ENCODE peak calls at places on chromosomes 5 and 9, in seven cellular contexts. S is stomach, J is A549, B is heart left ventricle, E is ascending aorta, H is MG63, Q is uterus. X is an unnamed sample. For H3K9me3, the result is how much of the 10 kb centered on the place peaks cover.

GRCh38 chr5:151058891-151059611 is 21.8 kb downstream of the TNIP1 start:
- DNase-seq in E (no peak), B (no peak), H (no peak), J (no peak), Q (no peak), S (no peak), X (no peak)

GRCh38 chr9:111621895-111622480 is 9.1 kb upstream of the DNAJC25 start:
- DNase-seq in S (peak), B (no peak), J (peak), Q (peak), E (no peak), H (peak), X (no peak)

GRCh38 chr9:16461231-16461840 is 409.1 kb downstream of the BNC2 start:
- DNase-seq in J (no peak), S (no peak), H (no peak), E (no peak), Q (no peak), B (no peak), X (no peak)

GRCh38 chr9:31615964-31616363 is 768.5 kb upstream of the ACO1 start:
- DNase-seq in S (no peak), H (no peak), Q (no peak), B (no peak), J (no peak), E (no peak), X (no peak)

GRCh38 chr5:37837101-37838032 is 2.5 kb downstream of the GDNF start:
- DNase-seq in Q (peak), S (peak), H (peak), J (peak), E (no peak), B (peak), X (no peak)

GRCh38 chr5:50874277-50874984 is 208.0 kb downstream of the PARP8 start:
- DNase-seq in B (no peak), H (no peak), E (no peak), Q (no peak), S (no peak), J (no peak), X (no peak)

GRCh38 chr9:85973238-85973637 is 32.3 kb downstream of the NAA35 start:
- DNase-seq in H (no peak), J (no peak), Q (no peak), S (no peak), E (no peak), B (no peak), X (no peak)

GRCh38 chr5:20367178-20367577 is 379.2 kb upstream of the CDH18 start:
- DNase-seq in Q (no peak), J (no peak), S (peak), H (no peak), E (no peak), B (no peak), X (no peak)

GRCh38 chr5:136108131-136108739 is 24.4 kb upstream of the SMAD5 start:
- DNase-seq in Q (no peak), E (no peak), S (no peak), H (no peak), J (no peak), B (no peak), X (no peak)

GRCh38 chr9:117927354-117927753 is 223.2 kb downstream of the TLR4 start:
- DNase-seq in Q (no peak), E (no peak), S (no peak), H (no peak), B (no peak), J (no peak), X (no peak)

GRCh38 chr5:140240987-140241706 is 61.8 kb downstream of the PFDN1 start:
- DNase-seq in B (peak), S (peak), E (peak), J (peak), Q (peak), H (peak), X (no peak)

GRCh38 chr5:8700222-8700621 is 831.3 kb downstream of the MTRR start:
- DNase-seq in H (no peak), Q (no peak), J (no peak), B (no peak), S (no peak), E (no peak), X (no peak)

GRCh38 chr5:152456815-152457443 is 51.9 kb upstream of the NMUR2 start:
- DNase-seq in J (no peak), H (no peak), E (no peak), B (no peak), Q (no peak), S (no peak), X (no peak)

GRCh38 chr9:109990541-109990940 is 210.5 kb downstream of the PALM2AKAP2 start:
- DNase-seq in J (no peak), S (no peak), E (no peak), Q (no peak), H (no peak), B (no peak), X (no peak)

GRCh38 chr9:116027951-116028350 is 125.6 kb upstream of the PAPPA start:
- DNase-seq in H (no peak), Q (no peak), J (no peak), B (no peak), S (no peak), E (no peak), X (no peak)

GRCh38 chr5:45694255-45694834 is 1.8 kb downstream of the HCN1 start:
- DNase-seq in J (no peak), E (no peak), B (no peak), H (no peak), S (no peak), Q (no peak), X (no peak)

GRCh38 chr9:4640027-4640426 is 22.1 kb upstream of the PLPP6 start:
- DNase-seq in S (peak), H (no peak), Q (no peak), E (no peak), J (no peak), B (no peak), X (peak)

GRCh38 chr5:10352404-10353240 is 873 bp upstream of the MARCHF6 start:
- DNase-seq in Q (no peak), B (no peak), E (no peak), S (no peak), J (no peak), H (no peak), X (no peak)

GRCh38 chr9:77946969-77947368 is 84.6 kb downstream of the GNAQ start:
- DNase-seq in B (peak), E (no peak), Q (no peak), S (peak), H (peak), J (no peak), X (no peak)

GRCh38 chr9:26170224-26170623 is 492.0 kb upstream of the TUSC1 start:
- DNase-seq in E (no peak), J (no peak), S (no peak), H (no peak), B (no peak), Q (no peak), X (no peak)

GRCh38 chr9:86099695-86100364 is 472 bp upstream of the GOLM1 start:
- DNase-seq in S (peak), B (peak), H (peak), E (no peak), J (peak), Q (peak), X (no peak)

GRCh38 chr9:20601292-20601691 is 21.0 kb downstream of the MLLT3 start:
- DNase-seq in Q (no peak), B (no peak), E (no peak), H (no peak), S (no peak), J (no peak), X (no peak)

GRCh38 chr9:130305381-130305780 is 39.8 kb downstream of the HMCN2 start:
- DNase-seq in H (peak), B (peak), S (no peak), Q (no peak), J (no peak), E (no peak), X (no peak)

GRCh38 chr5:159850192-159850573 is 66.1 kb upstream of the ADRA1B start:
- DNase-seq in Q (peak), S (no peak), E (no peak), H (peak), B (no peak), J (no peak), X (no peak)

GRCh38 chr5:66057239-66057638 is 86.9 kb upstream of the SREK1 start:
- DNase-seq in J (no peak), B (no peak), Q (no peak), S (no peak), H (no peak), E (no peak), X (no peak)
- H3K4me3 ChIP-seq in J (no peak), B (no peak), Q (no peak), S (no peak), H (no peak), E (no peak), X (no peak)

DNA sequence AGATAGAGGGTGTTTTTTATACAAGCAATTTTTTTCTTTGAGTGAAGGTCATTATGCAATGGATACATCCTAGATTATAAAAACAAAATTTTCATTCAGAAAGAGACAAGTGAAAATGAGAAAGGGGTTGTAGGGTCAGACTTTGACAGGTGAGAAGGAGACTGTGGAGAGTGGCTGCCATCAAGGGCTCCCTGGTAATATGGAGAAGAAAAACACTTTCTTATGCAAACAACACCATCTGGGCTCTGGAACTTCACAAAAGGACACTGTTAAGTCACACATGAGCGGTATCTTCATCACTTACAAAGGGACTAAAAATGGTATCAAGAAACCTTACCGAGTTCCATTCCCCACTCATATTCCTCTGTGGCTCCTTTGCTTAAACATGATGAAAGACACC is 23.5 kb downstream of the C7 start:
- DNase-seq in S (no peak), Q (no peak), B (no peak), H (no peak), J (no peak), E (no peak), X (no peak)
- H3K9me3 ChIP-seq in S (under half), Q (under half), B (under half), H (under half), J (under half), E (under half), X (under half)

GRCh38 chr5:173138707-173139106 is 5.6 kb upstream of the BNIP1 start:
- DNase-seq in J (no peak), E (no peak), H (no peak), Q (no peak), B (no peak), S (no peak), X (no peak)
- H3K4me3 ChIP-seq in J (no peak), E (no peak), H (no peak), Q (no peak), B (no peak), S (no peak), X (no peak)

GRCh38 chr5:97600486-97600885 is 417.4 kb upstream of the RIOK2 start:
- DNase-seq in S (no peak), E (no peak), B (no peak), H (peak), J (no peak), Q (no peak), X (no peak)
- H3K9me3 ChIP-seq in S (half or more), E (under half), B (half or more), H (under half), J (under half), Q (under half), X (under half)

DNA sequence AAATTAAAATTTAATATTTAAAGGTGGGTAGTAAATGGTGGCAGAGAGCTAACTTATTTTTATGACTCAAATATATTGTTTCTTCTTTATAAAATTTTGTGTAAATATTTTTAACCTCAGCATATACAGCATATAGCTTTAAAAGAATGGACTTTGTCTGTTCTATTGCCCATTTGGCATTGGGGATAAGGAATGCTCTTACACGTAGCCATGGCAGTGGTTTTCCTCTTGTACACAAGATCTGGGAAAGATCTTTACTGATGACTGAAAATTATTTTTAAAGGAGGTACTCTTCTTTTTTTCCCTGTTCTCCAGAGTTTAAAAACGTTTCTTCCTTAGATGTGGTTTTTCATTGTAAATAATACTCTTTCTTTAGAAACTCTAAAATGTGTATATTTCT is 75.0 kb downstream of the PBX3 start:
- DNase-seq in S (no peak), E (no peak), H (no peak), J (no peak), B (no peak), Q (no peak), X (no peak)
- H3K4me3 ChIP-seq in S (no peak), E (no peak), H (no peak), J (no peak), B (no peak), Q (no peak), X (no peak)

GRCh38 chr9:128004011-128004604 is 23.3 kb upstream of the EEIG1 start:
- DNase-seq in J (no peak), H (no peak), E (no peak), Q (no peak), S (no peak), B (no peak), X (no peak)
- H3K9me3 ChIP-seq in J (under half), H (under half), E (under half), Q (under half), S (under half), B (under half), X (under half)

GRCh38 chr9:113501129-113501686 is 37.7 kb downstream of the RGS3 start:
- DNase-seq in Q (peak), H (no peak), B (peak), J (no peak), E (no peak), S (no peak), X (no peak)

GRCh38 chr9:113503131-113503541 is 39.6 kb downstream of the RGS3 start:
- DNase-seq in B (no peak), E (no peak), Q (no peak), J (no peak), H (no peak), S (no peak), X (no peak)

GRCh38 chr9:113501821-113502220 is 38.3 kb downstream of the RGS3 start:
- DNase-seq in J (no peak), B (no peak), H (no peak), Q (no peak), S (no peak), E (no peak), X (no peak)

GRCh38 chr9:113503613-113504230 is 40.2 kb downstream of the RGS3 start:
- DNase-seq in Q (no peak), E (no peak), B (no peak), H (no peak), J (no peak), S (no peak), X (no peak)

DNA sequence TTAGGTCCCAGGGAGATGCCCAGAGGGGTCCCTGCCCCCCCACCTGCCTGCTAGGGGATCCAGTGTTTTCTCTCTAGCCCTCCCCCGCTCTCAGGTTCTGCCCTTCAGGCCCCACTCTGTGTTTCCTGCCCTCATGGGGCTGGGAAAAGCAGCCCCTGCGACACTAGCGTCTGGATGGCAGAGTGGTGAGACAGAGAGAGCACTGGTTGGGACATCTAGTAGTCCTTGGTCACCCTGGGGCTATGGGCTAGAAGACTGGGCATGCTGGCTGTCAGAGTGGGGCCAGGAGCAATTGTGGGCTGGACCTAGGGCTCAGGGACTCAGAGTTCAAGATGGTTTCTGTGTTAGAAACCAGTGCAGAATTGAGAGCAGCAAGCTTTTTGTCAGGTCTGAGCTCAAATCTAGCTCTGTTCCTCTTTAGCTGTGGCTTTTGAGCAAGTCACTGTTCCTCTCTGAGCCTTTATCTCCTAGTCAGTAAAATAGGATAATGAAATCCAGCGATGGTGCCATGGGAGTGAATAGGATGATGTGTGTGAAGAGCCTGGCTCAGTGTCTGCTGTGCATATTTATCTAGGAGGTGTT is 39.0 kb downstream of the RGS3 start:
- DNase-seq in Q (no peak), E (no peak), H (no peak), B (no peak), S (no peak), J (no peak), X (no peak)
- H3K4me3 ChIP-seq in Q (peak), E (peak), H (no peak), B (peak), S (no peak), J (no peak), X (no peak)